ENCODE peak calls at places on chromosomes 12 and 14, in nine cellular contexts. P is germinal center; B is testis; F is stimulated activated CD8-positive, alpha-beta memory T cell treated with anti-CD3 and anti-CD28 coated beads, Interleukin-4, amount 100 ng/mL, for 1 hour; T is GM12865; V is activated T-helper 1 cell treated with Interleukin-2 at 50 U/mL for 16 hours; K is NCI-H1105 treated with DMSO at 0.1 percent for 48 hours; D is B cell; Z is neural crest cell. S is an unnamed sample.

GRCh38 chr12:53221203-53222076 is 10.6 kb downstream of the RARG start:
- DNase-seq in P (peak; percentile 74), B (peak; percentile 64), F (no peak), T (peak; percentile 67), V (peak; percentile 39), K (peak; percentile 21), D (peak; percentile 75), Z (peak; percentile 53), S (no peak)

GRCh38 chr14:64195194-64195593 is 99.0 kb downstream of the ESR2 start:
- DNase-seq in P (no peak), B (no peak), F (no peak), T (peak; percentile 71), V (no peak), K (no peak), D (peak; percentile 66), Z (no peak), S (no peak)

GRCh38 chr12:108424816-108425215 is 85.7 kb upstream of the CMKLR1 start:
- DNase-seq in P (no peak), B (no peak), F (no peak), T (no peak), V (no peak), K (no peak), D (no peak), Z (no peak), S (no peak)

GRCh38 chr12:26268841-26269553 is 73.6 kb downstream of the SSPN start:
- DNase-seq in P (no peak), B (no peak), F (no peak), T (no peak), V (no peak), K (no peak), D (no peak), Z (no peak), S (no peak)

GRCh38 chr12:3973939-3974644 is 100.9 kb upstream of the PARP11 start:
- DNase-seq in P (no peak), B (no peak), F (no peak), T (peak; percentile 29), V (no peak), K (no peak), D (no peak), Z (no peak), S (no peak)

GRCh38 chr12:23921099-23921846 is 28.2 kb downstream of the SOX5 start:
- DNase-seq in P (no peak), B (no peak), F (no peak), T (peak; percentile 32), V (no peak), K (no peak), D (no peak), Z (no peak), S (no peak)

GRCh38 chr12:110582286-110583136 is 607 bp downstream of the PPTC7 start:
- DNase-seq in P (peak; percentile 55), B (peak; percentile 62), F (peak; percentile 65), T (peak; percentile 89), V (peak; percentile 59), K (peak; percentile 56), D (peak; percentile 89), Z (peak; percentile 43), S (no peak)

GRCh38 chr14:76863724-76864407 is 37.7 kb downstream of the LRRC74A start:
- DNase-seq in P (no peak), B (peak; percentile 30), F (no peak), T (peak; percentile 52), V (no peak), K (no peak), D (no peak), Z (peak; percentile 37), S (no peak)

GRCh38 chr14:51424569-51425251 is 184.7 kb downstream of the TMX1 start:
- DNase-seq in P (no peak), B (peak; percentile 48), F (no peak), T (no peak), V (no peak), K (no peak), D (no peak), Z (no peak), S (no peak)

GRCh38 chr12:42854826-42855225 is 265.3 kb upstream of the PRICKLE1 start:
- DNase-seq in P (no peak), B (no peak), F (no peak), T (no peak), V (no peak), K (no peak), D (no peak), Z (no peak), S (no peak)

GRCh38 chr12:21296751-21297406 is 37.8 kb downstream of the SLCO1A2 start:
- DNase-seq in P (peak; percentile 5), B (no peak), F (no peak), T (peak; percentile 12), V (no peak), K (peak; percentile 29), D (peak; percentile 8), Z (peak; percentile 6), S (no peak)

GRCh38 chr14:31362746-31363145 is 57.6 kb downstream of the HEATR5A start:
- DNase-seq in P (no peak), B (no peak), F (no peak), T (no peak), V (no peak), K (no peak), D (no peak), Z (no peak), S (no peak)

GRCh38 chr12:123050331-123050809 is 69.9 kb downstream of the ARL6IP4 start:
- DNase-seq in P (no peak), B (peak; percentile 47), F (no peak), T (no peak), V (no peak), K (no peak), D (no peak), Z (no peak), S (no peak)

GRCh38 chr14:65414961-65415589 is 2.5 kb downstream of the FUT8 start:
- DNase-seq in P (peak; percentile 26), B (peak; percentile 34), F (no peak), T (peak; percentile 51), V (no peak), K (peak; percentile 35), D (peak; percentile 48), Z (no peak), S (no peak)

GRCh38 chr12:9002335-9002734 is 13.0 kb downstream of the KLRG1 start:
- DNase-seq in P (no peak), B (no peak), F (no peak), T (no peak), V (no peak), K (no peak), D (no peak), Z (no peak), S (no peak)

GRCh38 chr14:32698831-32699230 is 239.8 kb upstream of the NPAS3 start:
- DNase-seq in P (no peak), B (no peak), F (no peak), T (no peak), V (no peak), K (no peak), D (no peak), Z (no peak), S (no peak)

GRCh38 chr14:51507556-51508511 is 143.9 kb upstream of the FRMD6 start:
- DNase-seq in P (no peak), B (peak; percentile 69), F (no peak), T (no peak), V (no peak), K (peak; percentile 97), D (no peak), Z (no peak), S (peak; percentile 42)

GRCh38 chr12:26548227-26548626 is 284.8 kb downstream of the ITPR2 start:
- DNase-seq in P (no peak), B (no peak), F (no peak), T (no peak), V (no peak), K (no peak), D (no peak), Z (no peak), S (no peak)

GRCh38 chr12:42669471-42669997 is 80.0 kb upstream of the PRICKLE1 start:
- DNase-seq in P (no peak), B (no peak), F (no peak), T (no peak), V (no peak), K (no peak), D (no peak), Z (no peak), S (no peak)

GRCh38 chr12:67647251-67647546 is 1.3 kb upstream of the DYRK2 start:
- DNase-seq in P (no peak), B (no peak), F (no peak), T (no peak), V (no peak), K (no peak), D (no peak), Z (no peak), S (no peak)

GRCh38 chr12:29176951-29177350 is 27.9 kb downstream of the FAR2 start:
- DNase-seq in P (no peak), B (no peak), F (no peak), T (no peak), V (no peak), K (no peak), D (no peak), Z (no peak), S (peak; percentile 48)

GRCh38 chr12:69906411-69907216 is 81.6 kb downstream of the MYRFL start:
- DNase-seq in P (peak; percentile 54), B (no peak), F (no peak), T (peak; percentile 91), V (no peak), K (no peak), D (peak; percentile 23), Z (no peak), S (no peak)

S was measured in AG09319.